ENCODE peak calls at places on chromosomes 16 and 17, in nine cellular contexts. One of them, this sample, is unnamed.

GRCh38 chr16:14641877-14642276 is 9.1 kb downstream of the BFAR start:
- DNase-seq in endodermal cell: peak
- DNase-seq in cardiac fibroblast: peak
- DNase-seq in GDM1: no peak
- DNase-seq in memory B cell: no peak
- DNase-seq in fibroblast of lung: no peak
- DNase-seq in activated T-cell treated with anti-CD3 and anti-CD28 coated beads for 4 hours: no peak
- DNase-seq in NCI-H1436: no peak
- DNase-seq in neural crest cell: no peak
- DNase-seq in this sample: no peak

GRCh38 chr17:79746955-79747507 is 16.3 kb downstream of the ENPP7 start:
- DNase-seq in endodermal cell: peak
- DNase-seq in activated T-cell treated with anti-CD3 and anti-CD28 coated beads for 4 hours: no peak
- DNase-seq in GDM1: no peak
- DNase-seq in cardiac fibroblast: peak
- DNase-seq in memory B cell: no peak
- DNase-seq in NCI-H1436: no peak
- DNase-seq in neural crest cell: no peak
- DNase-seq in fibroblast of lung: no peak
- DNase-seq in this sample: no peak

GRCh38 chr17:78924481-78925151 is 571 bp downstream of the TIMP2 start:
- DNase-seq in endodermal cell: peak
- DNase-seq in neural crest cell: peak
- DNase-seq in memory B cell: no peak
- DNase-seq in NCI-H1436: no peak
- DNase-seq in cardiac fibroblast: no peak
- DNase-seq in activated T-cell treated with anti-CD3 and anti-CD28 coated beads for 4 hours: no peak
- DNase-seq in GDM1: no peak
- DNase-seq in fibroblast of lung: peak
- DNase-seq in this sample: no peak

GRCh38 chr16:4612977-4613635 is 1.6 kb downstream of the UBALD1 start:
- DNase-seq in GDM1: no peak
- DNase-seq in endodermal cell: peak
- DNase-seq in cardiac fibroblast: no peak
- DNase-seq in NCI-H1436: no peak
- DNase-seq in activated T-cell treated with anti-CD3 and anti-CD28 coated beads for 4 hours: no peak
- DNase-seq in memory B cell: no peak
- DNase-seq in fibroblast of lung: no peak
- DNase-seq in neural crest cell: no peak
- DNase-seq in this sample: no peak

GRCh38 chr16:9412362-9413311 is 321.2 kb downstream of the HAPSTR1 start:
- DNase-seq in neural crest cell: no peak
- DNase-seq in fibroblast of lung: no peak
- DNase-seq in memory B cell: no peak
- DNase-seq in endodermal cell: no peak
- DNase-seq in cardiac fibroblast: no peak
- DNase-seq in GDM1: no peak
- DNase-seq in NCI-H1436: no peak
- DNase-seq in activated T-cell treated with anti-CD3 and anti-CD28 coated beads for 4 hours: no peak
- DNase-seq in this sample: no peak

GRCh38 chr17:76598004-76598439 is 12.4 kb upstream of the ST6GALNAC2 start:
- DNase-seq in fibroblast of lung: no peak
- DNase-seq in memory B cell: no peak
- DNase-seq in activated T-cell treated with anti-CD3 and anti-CD28 coated beads for 4 hours: no peak
- DNase-seq in NCI-H1436: peak
- DNase-seq in GDM1: no peak
- DNase-seq in endodermal cell: no peak
- DNase-seq in neural crest cell: no peak
- DNase-seq in cardiac fibroblast: no peak
- DNase-seq in this sample: no peak

GRCh38 chr16:50627419-50627818 is 53.7 kb downstream of the SNX20 start:
- DNase-seq in cardiac fibroblast: no peak
- DNase-seq in GDM1: no peak
- DNase-seq in endodermal cell: peak
- DNase-seq in memory B cell: peak
- DNase-seq in fibroblast of lung: peak
- DNase-seq in activated T-cell treated with anti-CD3 and anti-CD28 coated beads for 4 hours: peak
- DNase-seq in NCI-H1436: peak
- DNase-seq in neural crest cell: no peak
- DNase-seq in this sample: no peak

GRCh38 chr17:73785466-73785865 is 141.2 kb upstream of the SDK2 start:
- DNase-seq in endodermal cell: no peak
- DNase-seq in GDM1: no peak
- DNase-seq in cardiac fibroblast: no peak
- DNase-seq in fibroblast of lung: no peak
- DNase-seq in activated T-cell treated with anti-CD3 and anti-CD28 coated beads for 4 hours: no peak
- DNase-seq in NCI-H1436: no peak
- DNase-seq in neural crest cell: no peak
- DNase-seq in memory B cell: no peak
- DNase-seq in this sample: no peak

GRCh38 chr17:6786618-6787017 is 10.6 kb downstream of the FBXO39 start:
- DNase-seq in memory B cell: no peak
- DNase-seq in GDM1: no peak
- DNase-seq in fibroblast of lung: peak
- DNase-seq in neural crest cell: no peak
- DNase-seq in activated T-cell treated with anti-CD3 and anti-CD28 coated beads for 4 hours: no peak
- DNase-seq in NCI-H1436: no peak
- DNase-seq in endodermal cell: no peak
- DNase-seq in cardiac fibroblast: peak
- DNase-seq in this sample: no peak

GRCh38 chr17:27245230-27245696 is 48.7 kb upstream of the WSB1 start:
- DNase-seq in cardiac fibroblast: peak
- DNase-seq in endodermal cell: peak
- DNase-seq in GDM1: peak
- DNase-seq in fibroblast of lung: peak
- DNase-seq in neural crest cell: peak
- DNase-seq in NCI-H1436: peak
- DNase-seq in activated T-cell treated with anti-CD3 and anti-CD28 coated beads for 4 hours: peak
- DNase-seq in memory B cell: peak
- DNase-seq in this sample: peak

GRCh38 chr17:15942207-15942833 is 2.6 kb upstream of the ADORA2B start:
- DNase-seq in fibroblast of lung: no peak
- DNase-seq in cardiac fibroblast: peak
- DNase-seq in NCI-H1436: no peak
- DNase-seq in activated T-cell treated with anti-CD3 and anti-CD28 coated beads for 4 hours: no peak
- DNase-seq in neural crest cell: no peak
- DNase-seq in endodermal cell: no peak
- DNase-seq in memory B cell: no peak
- DNase-seq in GDM1: peak
- DNase-seq in this sample: no peak